ENCODE peak calls at places on chromosomes 11 and 22, in five cellular contexts. Q is neural crest cell, T is GM20000, L is body of pancreas, S is heart right ventricle. E is an unnamed sample.

GRCh38 chr11:66934971-66935779 is 23.0 kb downstream of the PC start:
- DNase-seq in S (no peak), L (no peak), T (no peak), Q (no peak), E (peak; percentile 77)

GRCh38 chr11:72227316-72228228 is 3.0 kb downstream of the INPPL1 start:
- DNase-seq in S (no peak), Q (no peak), T (no peak), L (peak; percentile 27), E (no peak)

GRCh38 chr11:126102436-126102894 is 39.8 kb upstream of the CDON start:
- DNase-seq in L (peak; percentile 63), T (no peak), S (peak; percentile 49), Q (no peak), E (no peak)

GRCh38 chr11:36081274-36081945 is 137.5 kb downstream of the LDLRAD3 start:
- DNase-seq in Q (no peak), T (no peak), S (no peak), L (no peak), E (no peak)

GRCh38 chr11:96035031-96035743 is 111.3 kb upstream of the MTMR2 start:
- DNase-seq in Q (no peak), T (no peak), L (no peak), S (no peak), E (no peak)

GRCh38 chr11:123386746-123387510 is 43.1 kb upstream of the GRAMD1B start:
- DNase-seq in T (no peak), L (no peak), Q (no peak), S (no peak), E (no peak)

GRCh38 chr22:24088796-24089195 is 77.7 kb downstream of the CABIN1 start:
- DNase-seq in Q (no peak), L (no peak), S (no peak), T (no peak), E (no peak)

GRCh38 chr22:49012695-49013094 is 815.0 kb downstream of the BRD1 start:
- DNase-seq in Q (no peak), T (no peak), S (no peak), L (no peak), E (no peak)

GRCh38 chr11:118342503-118343161 is at the start of gene CD3D:
- DNase-seq in Q (no peak), L (no peak), S (no peak), T (no peak), E (no peak)

GRCh38 chr11:63920126-63920869 is 3.3 kb upstream of the RCOR2 start:
- DNase-seq in L (peak; percentile 91), Q (peak; percentile 24), T (peak; percentile 17), S (peak; percentile 90), E (no peak)

GRCh38 chr11:76623171-76623883 is 47.2 kb downstream of the LRRC32 start:
- DNase-seq in L (no peak), T (no peak), Q (no peak), S (no peak), E (peak; percentile 69)

GRCh38 chr11:117946842-117947526 is 17.8 kb upstream of the TMPRSS13 start:
- DNase-seq in L (peak; percentile 87), Q (peak; percentile 98), T (peak; percentile 73), S (peak; percentile 91), E (peak; percentile 94)

GRCh38 chr11:122317337-122317736 is 201.3 kb upstream of the BLID start:
- DNase-seq in L (no peak), S (no peak), T (no peak), Q (no peak), E (no peak)

GRCh38 chr11:129265125-129265788 is 73.1 kb upstream of the ARHGAP32 start:
- DNase-seq in S (no peak), L (no peak), Q (no peak), T (no peak), E (no peak)

GRCh38 chr11:69429716-69430491 is 51.6 kb upstream of the LINC01488 start:
- DNase-seq in Q (no peak), T (no peak), L (no peak), S (no peak), E (no peak)

GRCh38 chr11:78339483-78339882 is 78.1 kb downstream of the GAB2 start:
- DNase-seq in T (no peak), S (no peak), L (no peak), Q (no peak), E (no peak)

GRCh38 chr11:48134221-48134922 is 82.2 kb upstream of the OR4B1 start:
- DNase-seq in Q (no peak), S (no peak), T (no peak), L (no peak), E (no peak)

GRCh38 chr11:64090811-64091516 is 55.2 kb downstream of the FLRT1 start:
- DNase-seq in L (no peak), T (no peak), S (no peak), Q (peak; percentile 37), E (peak; percentile 68)

GRCh38 chr11:9755561-9755960 is 91.7 kb downstream of the SWAP70 start:
- DNase-seq in T (no peak), Q (no peak), L (no peak), S (no peak), E (no peak)

GRCh38 chr22:50696799-50697561 is 24.4 kb downstream of the SHANK3 start:
- DNase-seq in S (peak; percentile 30), T (no peak), L (peak; percentile 20), Q (peak; percentile 44), E (no peak)

GRCh38 chr11:132205496-132205895 is 835.1 kb downstream of the NTM start:
- DNase-seq in Q (no peak), L (no peak), S (no peak), T (no peak), E (no peak)

GRCh38 chr11:20626279-20626678 is 26.9 kb downstream of the SLC6A5 start:
- DNase-seq in S (no peak), Q (no peak), T (no peak), L (no peak), E (no peak)

GRCh38 chr22:45996241-45997076 is 19.5 kb upstream of the WNT7B start:
- DNase-seq in L (no peak), S (peak; percentile 76), T (no peak), Q (no peak), E (no peak)

GRCh38 chr11:128318856-128319474 is 268.4 kb downstream of the ETS1 start:
- DNase-seq in T (peak; percentile 67), L (no peak), S (no peak), Q (no peak), E (no peak)

GRCh38 chr22:41481925-41482318 is 13.0 kb downstream of the ACO2 start:
- DNase-seq in Q (no peak), L (no peak), T (no peak), S (no peak), E (no peak)

GRCh38 chr11:96187779-96188624 is 155.0 kb downstream of the MAML2 start:
- DNase-seq in T (no peak), L (no peak), S (no peak), Q (no peak), E (peak; percentile 90)

GRCh38 chr11:101127699-101128570 is 1.7 kb downstream of the PGR start:
- DNase-seq in T (peak; percentile 20), Q (peak; percentile 24), S (peak; percentile 50), L (peak; percentile 13), E (no peak)

GRCh38 chr11:64970731-64971151 is 1.2 kb downstream of the MAJIN start:
- DNase-seq in Q (no peak), L (peak; percentile 60), S (no peak), T (no peak), E (peak; percentile 88)

GRCh38 chr11:65654375-65655349 is 8.1 kb downstream of the RELA start:
- DNase-seq in Q (no peak), L (no peak), T (peak; percentile 4), S (no peak), E (no peak)

GRCh38 chr11:128456566-128457268 is 130.6 kb downstream of the ETS1 start:
- DNase-seq in S (no peak), L (no peak), Q (no peak), T (no peak), E (no peak)

GRCh38 chr22:46649176-46650077 is 29.2 kb downstream of the GRAMD4 start:
- DNase-seq in T (no peak), S (peak; percentile 58), L (no peak), Q (no peak), E (no peak)

GRCh38 chr11:122167100-122167499 is 51.1 kb upstream of the BLID start:
- DNase-seq in Q (no peak), T (no peak), L (no peak), S (no peak), E (peak; percentile 84)

GRCh38 chr22:18983120-18983651 is 47.1 kb upstream of the PRODH start:
- DNase-seq in L (no peak), T (no peak), Q (no peak), S (no peak), E (no peak)

GRCh38 chr11:76698321-76699043 is 27.9 kb upstream of the LRRC32 start:
- DNase-seq in L (no peak), S (no peak), T (no peak), Q (no peak), E (no peak)

GRCh38 chr11:122229611-122230386 is 113.8 kb upstream of the BLID start:
- DNase-seq in L (no peak), T (no peak), Q (no peak), S (no peak), E (no peak)

DNA sequence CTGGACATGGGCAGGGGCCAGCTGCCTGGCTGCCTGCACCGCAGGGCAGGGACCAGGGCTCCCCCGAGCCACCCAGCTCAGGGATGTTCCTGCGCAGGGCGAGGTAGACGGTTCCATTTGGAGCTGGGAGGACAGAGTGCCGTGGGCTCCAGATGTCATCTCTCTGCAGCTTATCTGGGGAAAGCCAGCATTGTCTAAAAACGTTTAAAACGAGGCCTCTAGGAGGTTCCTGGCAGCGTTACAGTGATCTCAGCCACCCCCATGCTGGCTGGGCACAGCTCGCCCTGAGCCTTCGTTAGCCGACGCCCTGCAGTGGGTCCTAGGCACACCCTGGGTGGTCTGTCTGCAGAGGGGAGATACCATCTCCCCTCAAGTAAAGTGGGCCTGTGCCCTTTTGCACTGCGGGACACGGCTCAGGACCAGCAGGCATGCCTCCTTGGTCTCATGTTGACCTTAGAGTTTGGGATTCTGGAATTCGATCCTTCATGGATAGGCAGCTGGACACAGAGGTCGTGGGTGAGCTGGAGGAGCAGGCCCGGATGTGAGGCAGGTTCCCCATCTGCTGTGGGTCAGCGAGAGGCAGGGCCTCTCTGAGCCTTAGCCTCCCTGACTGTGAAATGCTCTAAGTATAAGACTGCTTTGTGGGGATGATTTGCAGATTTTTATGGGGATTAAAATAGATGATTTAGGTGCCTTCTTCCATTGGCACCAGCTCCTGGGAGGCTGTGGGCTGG is 14.1 kb downstream of the SYNGR1 start:
- DNase-seq in Q (no peak), S (no peak), T (no peak), L (no peak), E (no peak)
- TF ChIP-seq CTCF in Q (no peak), S (no peak), T (no peak), L (no peak), E (no peak)

GRCh38 chr11:32870676-32871075 is 21.9 kb upstream of the QSER1 start:
- DNase-seq in L (no peak), T (no peak), Q (no peak), S (peak; percentile 17), E (peak; percentile 38)
- TF ChIP-seq CTCF in L (peak; percentile 22), T (no peak), Q (peak; percentile 39), S (peak; percentile 33), E (no peak)

GRCh38 chr11:32188785-32189184 is 97.9 kb downstream of the RCN1 start:
- DNase-seq in S (no peak), T (no peak), L (no peak), Q (no peak), E (no peak)
- TF ChIP-seq CTCF in S (no peak), T (no peak), L (no peak), Q (no peak), E (no peak)

GRCh38 chr11:2691991-2692841 is 7.6 kb downstream of the KCNQ1OT1 start:
- DNase-seq in T (no peak), L (peak; percentile 67), Q (no peak), S (no peak), E (peak; percentile 49)
- TF ChIP-seq CTCF in T (peak; percentile 25), L (peak; percentile 50), Q (peak; percentile 58), S (no peak), E (peak; percentile 33)

GRCh38 chr11:46222485-46223251 is 54.8 kb upstream of the CREB3L1 start:
- DNase-seq in Q (no peak), T (no peak), L (no peak), S (no peak), E (no peak)
- TF ChIP-seq CTCF in Q (no peak), T (no peak), L (no peak), S (no peak), E (no peak)